ENCODE peak calls at places on chromosomes 5 and 9, in six cellular contexts. P is ovary, W is cardiac fibroblast, Q is psoas muscle, F is brain microvascular endothelial cell, K is dorsolateral prefrontal cortex. V is an unnamed sample.

GRCh38 chr5:52825826-52826225 is 38.1 kb downstream of the ITGA1 start:
- DNase-seq in P (no peak), W (no peak), Q (no peak), F (no peak), K (no peak), V (no peak)

GRCh38 chr5:84218546-84218945 is 166.1 kb downstream of the EDIL3 start:
- DNase-seq in P (no peak), W (no peak), Q (no peak), F (peak; percentile 11), K (no peak), V (no peak)

GRCh38 chr5:82334856-82335255 is 56.7 kb upstream of the RPS23 start:
- DNase-seq in P (no peak), W (peak; percentile 93), Q (no peak), F (peak; percentile 86), K (no peak), V (no peak)

GRCh38 chr5:96936431-96937221 is 746 bp downstream of the LNPEP start:
- DNase-seq in P (peak; percentile 59), W (no peak), Q (peak; percentile 25), F (no peak), K (no peak), V (peak; percentile 31)

GRCh38 chr9:113579270-113580040 is 115.9 kb downstream of the RGS3 start:
- DNase-seq in P (no peak), W (no peak), Q (no peak), F (peak; percentile 33), K (no peak), V (no peak)

GRCh38 chr5:146042628-146043279 is 62.6 kb downstream of the PLAC8L1 start:
- DNase-seq in P (no peak), W (peak; percentile 57), Q (no peak), F (peak; percentile 29), K (no peak), V (peak; percentile 35)

GRCh38 chr5:81486711-81487110 is 92.8 kb upstream of the ACOT12 start:
- DNase-seq in P (no peak), W (no peak), Q (no peak), F (peak; percentile 11), K (no peak), V (no peak)

GRCh38 chr9:100428871-100429654 is 2.1 kb downstream of the MSANTD3 start:
- DNase-seq in P (no peak), W (peak; percentile 98), Q (no peak), F (peak; percentile 98), K (no peak), V (no peak)

GRCh38 chr5:93601433-93602175 is 18.6 kb downstream of the NR2F1 start:
- DNase-seq in P (no peak), W (no peak), Q (no peak), F (no peak), K (no peak), V (no peak)
- H3K4me3 ChIP-seq in P (no peak overlapping the region), W (no peak overlapping the region), Q (no peak overlapping the region), F (peak overlapping the region; percentile 46), K (peak overlapping the region; percentile 19), V (no peak overlapping the region)

GRCh38 chr5:142915840-142916424 is 145.8 kb downstream of the ARHGAP26 start:
- DNase-seq in P (no peak), W (peak; percentile 34), Q (no peak), F (no peak), K (no peak), V (no peak)
- TF ChIP-seq CTCF in P (no peak), W (peak; percentile 72), Q (peak; percentile 12), F (peak; percentile 87), K (no peak), V (no peak)

GRCh38 chr5:51391175-51391574 is 7.9 kb downstream of the ISL1 start:
- DNase-seq in P (no peak), W (no peak), Q (no peak), F (no peak), K (no peak), V (no peak)

GRCh38 chr5:51389326-51389581 is 6.0 kb downstream of the ISL1 start:
- DNase-seq in P (no peak), W (no peak), Q (no peak), F (no peak), K (no peak), V (no peak)

GRCh38 chr5:51388488-51389325 is 5.5 kb downstream of the ISL1 start:
- DNase-seq in P (no peak), W (no peak), Q (no peak), F (no peak), K (no peak), V (no peak)

GRCh38 chr5:51387854-51388320 is 4.6 kb downstream of the ISL1 start:
- DNase-seq in P (no peak), W (no peak), Q (no peak), F (no peak), K (no peak), V (no peak)

DNA sequence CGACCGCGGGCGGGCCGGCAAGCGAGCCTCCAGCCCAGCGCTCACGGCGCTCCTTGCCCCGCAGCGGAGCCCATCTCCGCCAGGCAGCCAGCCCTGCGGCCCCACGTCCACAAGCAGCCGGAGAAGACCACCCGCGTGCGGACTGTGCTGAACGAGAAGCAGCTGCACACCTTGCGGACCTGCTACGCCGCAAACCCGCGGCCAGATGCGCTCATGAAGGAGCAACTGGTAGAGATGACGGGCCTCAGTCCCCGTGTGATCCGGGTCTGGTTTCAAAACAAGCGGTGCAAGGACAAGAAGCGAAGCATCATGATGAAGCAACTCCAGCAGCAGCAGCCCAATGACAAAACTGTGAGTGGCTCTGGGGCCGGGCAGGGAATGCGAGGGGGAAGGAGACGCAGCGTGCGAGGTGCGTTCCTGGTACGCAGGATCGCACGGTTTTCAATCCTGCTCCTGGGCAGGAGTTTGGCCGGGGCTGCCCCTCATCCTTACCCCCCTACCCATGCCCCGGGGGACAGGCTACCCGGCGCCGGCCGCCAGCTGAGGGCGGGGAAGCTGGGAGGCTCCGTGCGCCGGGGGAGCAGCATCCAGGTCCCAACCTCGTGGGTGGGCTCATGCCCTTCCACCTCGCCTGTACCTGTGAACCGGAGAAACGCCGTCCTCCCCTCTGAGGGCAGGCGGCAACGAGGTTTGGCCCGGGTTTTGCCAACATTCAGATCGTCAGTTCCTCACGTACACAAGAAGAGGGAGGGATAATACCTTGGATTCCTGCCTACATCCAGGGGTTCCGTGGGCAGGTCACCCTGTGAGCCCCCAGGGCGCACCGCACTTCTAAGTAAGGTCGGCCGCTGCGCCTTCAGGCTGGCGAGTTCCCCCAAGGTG is 6.6 kb downstream of the ISL1 start:
- DNase-seq in P (no peak), W (no peak), Q (no peak), F (no peak), K (no peak), V (no peak)
- H3K4me3 ChIP-seq in P (no peak overlapping the region), W (no peak overlapping the region), Q (peak overlapping the region; percentile 44), F (peak overlapping the region; percentile 32), K (peak overlapping the region; percentile 43), V (no peak overlapping the region)

GRCh38 chr9:133868203-133868602 is 123.9 kb downstream of the VAV2 start:
- DNase-seq in P (no peak), W (no peak), Q (no peak), F (no peak), K (no peak), V (no peak)
- TF ChIP-seq CTCF in P (no peak), W (no peak), Q (no peak), F (no peak), K (no peak), V (no peak)

DNA sequence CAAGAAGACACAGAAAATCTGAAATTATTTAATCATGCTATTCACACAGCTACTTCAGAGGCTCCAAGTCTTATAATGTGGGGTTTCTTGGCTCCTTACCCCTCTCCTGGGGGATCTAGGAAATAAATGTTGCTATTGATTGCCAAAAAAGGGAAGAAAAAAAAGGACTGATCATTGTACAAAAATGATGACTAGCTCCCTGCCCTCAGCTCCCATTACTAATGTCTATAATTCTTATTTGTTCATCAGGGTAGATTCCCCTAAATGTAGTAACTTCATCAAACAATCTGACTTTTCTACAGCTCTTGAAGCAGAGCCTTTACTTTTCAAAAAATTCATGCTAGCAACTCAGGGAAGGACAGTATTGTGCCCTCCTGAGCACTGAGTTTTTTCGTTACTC is 3.3 kb upstream of the SMC5 start:
- DNase-seq in P (no peak), W (no peak), Q (no peak), F (no peak), K (no peak), V (no peak)
- H3K4me3 ChIP-seq in P (peak overlapping the region; percentile 12), W (peak overlapping the region; percentile 89), Q (no peak overlapping the region), F (no peak overlapping the region), K (peak overlapping the region; percentile 38), V (no peak overlapping the region)

DNA sequence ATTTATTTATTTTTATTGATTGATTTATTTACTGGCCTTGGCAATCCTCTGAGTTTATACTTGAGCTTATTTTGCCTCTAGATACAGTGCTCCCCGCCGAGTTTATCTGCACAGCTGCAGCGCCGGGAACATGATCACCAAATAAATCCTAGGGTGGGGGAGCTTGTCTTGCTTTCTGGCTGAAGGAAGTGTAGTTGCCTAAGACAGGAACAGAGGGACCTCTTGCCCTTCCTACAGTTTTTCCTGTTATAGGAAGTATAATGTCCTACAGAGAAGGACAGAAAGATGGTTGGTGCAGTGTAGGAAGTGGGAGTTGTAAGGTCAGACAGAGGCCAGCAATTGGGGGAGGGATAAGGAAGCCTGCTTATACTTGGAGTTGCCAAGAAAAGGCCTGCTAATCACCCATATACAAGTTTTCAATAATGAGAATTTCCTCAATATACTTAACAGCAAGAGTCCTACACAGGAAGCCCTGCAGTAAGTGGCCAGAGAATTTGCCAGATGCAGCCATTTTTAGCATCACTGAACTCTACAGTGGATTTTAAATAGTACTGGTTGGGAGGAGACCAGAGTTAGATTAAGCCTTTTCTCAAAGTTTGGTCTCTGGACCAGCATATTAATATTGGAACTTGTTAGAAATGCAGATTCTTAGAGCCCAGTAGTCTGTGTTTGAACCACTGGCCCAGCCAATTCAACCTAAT is 7.7 kb downstream of the AOPEP start:
- DNase-seq in P (no peak), W (peak; percentile 27), Q (no peak), F (no peak), K (no peak), V (no peak)
- TF ChIP-seq CTCF in P (no peak), W (no peak), Q (no peak), F (no peak), K (no peak), V (no peak)

DNA sequence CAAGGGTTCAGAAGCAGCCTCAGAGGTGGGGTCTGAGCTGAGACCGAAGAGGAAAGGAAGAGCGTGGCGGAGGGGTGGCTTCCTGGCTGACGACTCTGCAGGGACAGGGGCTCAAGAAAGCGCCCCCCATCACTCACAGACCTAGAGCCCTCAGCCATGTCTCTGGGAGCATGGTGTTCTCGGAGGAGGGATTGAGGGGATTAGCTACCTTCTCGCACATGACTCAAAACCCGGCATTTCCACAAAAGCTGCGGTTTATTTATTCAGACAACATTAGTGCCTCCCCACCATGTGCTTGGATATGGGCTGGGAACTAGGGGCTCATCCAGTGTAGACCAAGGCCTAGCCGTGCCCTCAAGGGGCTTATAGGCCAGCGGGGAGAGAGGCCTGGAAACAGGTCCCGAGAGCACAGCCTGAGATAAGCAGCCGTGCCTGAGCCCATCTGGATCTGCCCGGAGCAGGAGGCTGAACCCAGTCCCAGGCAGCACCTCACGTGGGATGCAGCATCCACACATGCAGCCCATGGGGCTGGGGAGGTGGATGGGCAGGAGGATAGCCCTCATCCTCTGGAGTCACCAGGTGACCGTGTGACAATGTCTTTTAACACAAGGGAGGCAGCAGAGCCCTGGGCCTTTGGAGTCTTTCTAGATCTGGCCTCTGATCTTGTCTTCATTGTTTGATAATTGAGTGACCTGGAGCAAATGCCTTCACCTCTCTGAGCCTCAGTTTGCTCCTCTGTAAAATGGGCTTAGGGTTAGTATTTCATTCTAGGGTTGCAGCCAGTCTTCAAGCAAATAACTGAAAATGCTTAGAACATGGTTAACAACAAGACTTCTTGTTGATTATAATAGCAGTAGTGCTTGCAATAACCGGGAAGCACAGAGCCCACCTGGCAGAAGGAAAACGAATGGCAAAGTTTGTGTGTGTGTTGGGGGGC is 878 bp upstream of the HMCN2 start:
- DNase-seq in P (no peak), W (no peak), Q (no peak), F (no peak), K (no peak), V (peak; percentile 56)
- H3K4me3 ChIP-seq in P (no peak overlapping the region), W (no peak overlapping the region), Q (no peak overlapping the region), F (no peak overlapping the region), K (peak overlapping the region; percentile 46), V (no peak overlapping the region)